ENCODE peak calls at places on chromosomes 4 and X, in four cellular contexts. Z is breast epithelium, L is H1, M is ovary. R is an unnamed sample.

GRCh38 chr4:147596976-147597375 is 20.2 kb upstream of the TMEM184C start:
- DNase-seq in L (no peak), M (no peak), Z (no peak), R (peak)

GRCh38 chr4:88705223-88705622 is 7.6 kb upstream of the NAP1L5 start:
- DNase-seq in L (no peak), M (no peak), Z (no peak), R (no peak)

GRCh38 chrX:75038925-75039324 is 113.7 kb upstream of the NEXMIF start:
- DNase-seq in M (no peak), L (no peak), Z (no peak), R (no peak)

GRCh38 chrX:87805829-87806490 is 288.4 kb downstream of the KLHL4 start:
- DNase-seq in L (no peak), Z (no peak), M (no peak), R (no peak)

GRCh38 chr4:37742149-37742548 is 56.0 kb upstream of the RELL1 start:
- DNase-seq in Z (no peak), L (no peak), M (no peak), R (peak)

GRCh38 chrX:69424161-69424560 is 80.0 kb upstream of the NALF2 start:
- DNase-seq in M (no peak), Z (no peak), L (no peak), R (no peak)

GRCh38 chrX:75522565-75523411 is at the start of gene ZDHHC15:
- DNase-seq in L (peak), Z (peak), M (peak), R (no peak)

GRCh38 chr4:8745036-8745827 is 126.4 kb downstream of the HMX1 start:
- DNase-seq in Z (peak), M (no peak), L (peak), R (no peak)

GRCh38 chr4:10611673-10612072 is 72.9 kb downstream of the CLNK start:
- DNase-seq in Z (no peak), M (no peak), L (no peak), R (peak)

GRCh38 chr4:80097395-80098177 is 24.6 kb upstream of the ANTXR2 start:
- DNase-seq in L (no peak), Z (no peak), M (no peak), R (peak)

GRCh38 chrX:72297953-72298730 is 7.6 kb downstream of the CITED1 start:
- DNase-seq in Z (no peak), L (no peak), M (no peak), R (no peak)

GRCh38 chr4:112109455-112110425 is 35.5 kb upstream of the FAM241A start:
- DNase-seq in Z (no peak), M (no peak), L (no peak), R (no peak)

GRCh38 chr4:121168865-121169281 is 4.8 kb upstream of the TNIP3 start:
- DNase-seq in M (no peak), Z (no peak), L (no peak), R (no peak)

GRCh38 chr4:154208424-154208823 is 283.2 kb downstream of the DCHS2 start:
- DNase-seq in M (no peak), L (no peak), Z (no peak), R (peak)

GRCh38 chrX:3244955-3245354 is 101.5 kb downstream of the MXRA5 start:
- DNase-seq in Z (no peak), M (no peak), L (no peak), R (no peak)

GRCh38 chrX:71253253-71254091 is 468 bp downstream of the ZMYM3 start:
- DNase-seq in M (peak), Z (peak), L (peak), R (peak)
- TF ChIP-seq POLR2A in M (no peak), Z (no peak), L (no peak), R (no peak)

GRCh38 chrX:130902783-130903613 is at the start of gene ENOX2:
- DNase-seq in Z (peak), M (peak), L (peak), R (peak)
- TF ChIP-seq POLR2A in Z (peak), M (peak), L (peak), R (no peak)

GRCh38 chr4:39527296-39528055 is at the start of gene UGDH:
- DNase-seq in M (peak), Z (peak), L (peak), R (peak)
- TF ChIP-seq POLR2A in M (peak), Z (peak), L (peak), R (peak)

GRCh38 chr4:119284876-119285611 is 36.9 kb downstream of the FABP2 start:
- DNase-seq in Z (no peak), M (no peak), L (no peak), R (no peak)

GRCh38 chr4:119286377-119287002 is 35.4 kb downstream of the FABP2 start:
- DNase-seq in L (no peak), M (no peak), Z (no peak), R (no peak)

GRCh38 chr4:119281374-119281773 is 40.6 kb downstream of the FABP2 start:
- DNase-seq in M (no peak), Z (no peak), L (no peak), R (no peak)
- TF ChIP-seq POLR2A in M (no peak), Z (no peak), L (no peak), R (no peak)